ENCODE peak calls at places on chromosomes 7 and 10, in six cellular contexts. N is foreskin fibroblast; P is left ventricle myocardium superior; B is H7; Y is CD8-positive, alpha-beta T cell; I is progenitor cell of endocrine pancreas. S is an unnamed sample.

GRCh38 chr7:113071465-113071864 is 15.2 kb downstream of the GPR85 start:
- DNase-seq in N (peak; percentile 50), P (no peak), I (no peak), Y (no peak), B (no peak), S (no peak)

GRCh38 chr7:158531661-158532060 is 56.0 kb downstream of the PTPRN2 start:
- DNase-seq in B (peak; percentile 31), I (no peak), Y (no peak), N (no peak), P (no peak), S (no peak)

GRCh38 chr7:1964913-1965578 is 267.7 kb downstream of the MAD1L1 start:
- DNase-seq in P (peak; percentile 20), B (no peak), I (no peak), N (no peak), Y (no peak), S (no peak)

GRCh38 chr10:97000487-97001182 is 168.5 kb downstream of the LCOR start:
- DNase-seq in N (no peak), I (no peak), Y (no peak), P (no peak), B (peak; percentile 87), S (no peak)

GRCh38 chr10:131870411-131870810 is 30.4 kb upstream of the PPP2R2D start:
- DNase-seq in I (no peak), P (no peak), B (peak; percentile 39), N (no peak), Y (no peak), S (no peak)

GRCh38 chr10:17423641-17424186 is 30.7 kb downstream of the ST8SIA6 start:
- DNase-seq in Y (no peak), P (no peak), I (no peak), N (peak; percentile 19), B (no peak), S (peak; percentile 69)

GRCh38 chr7:108071551-108071950 is 58.6 kb downstream of the LAMB4 start:
- DNase-seq in Y (no peak), N (no peak), I (no peak), B (no peak), P (no peak), S (no peak)

GRCh38 chr7:33157311-33157710 is 27.9 kb downstream of the BBS9 start:
- DNase-seq in B (no peak), Y (no peak), I (no peak), N (peak; percentile 34), P (no peak), S (no peak)

GRCh38 chr7:26645126-26645525 is 219.3 kb downstream of the SKAP2 start:
- DNase-seq in N (no peak), I (no peak), P (no peak), Y (no peak), B (no peak), S (no peak)

GRCh38 chr7:27166475-27167169 is 1.3 kb upstream of the HOXA9 start:
- DNase-seq in B (no peak), N (peak; percentile 54), P (peak; percentile 19), I (no peak), Y (no peak), S (peak; percentile 43)